ENCODE peak calls at places on chromosomes 13 and 19, in five cellular contexts. W is WTC11, U is A549, Y is GM12878, V is HepG2. T is an unnamed sample.

GRCh38 chr19:49264258-49264657 is 60.7 kb downstream of the SLC6A16 start:
- DNase-seq in W (no peak), U (no peak), Y (no peak), V (no peak), T (no peak)

GRCh38 chr13:55761986-55762385 is 1378.7 kb upstream of the PRR20A start:
- DNase-seq in W (no peak), U (no peak), Y (no peak), V (no peak), T (no peak)

GRCh38 chr19:51980116-51980736 is 6.4 kb downstream of the ZNF350 start:
- DNase-seq in W (no peak), U (no peak), Y (no peak), V (no peak), T (no peak)

GRCh38 chr13:94886191-94886590 is 173.8 kb upstream of the SOX21 start:
- DNase-seq in W (no peak), U (no peak), Y (no peak), V (no peak), T (no peak)

GRCh38 chr19:28633223-28634030 is 579.5 kb downstream of the UQCRFS1 start:
- DNase-seq in W (peak; percentile 73), U (no peak), Y (no peak), V (no peak), T (peak; percentile 83)

GRCh38 chr13:99971576-99972189 is at the start of gene ZIC5:
- DNase-seq in W (peak; percentile 94), U (peak; percentile 72), Y (no peak), V (no peak), T (no peak)

GRCh38 chr19:40255619-40256166 is 29.2 kb upstream of the CCNP start:
- DNase-seq in W (no peak), U (no peak), Y (no peak), V (peak; percentile 45), T (no peak)

GRCh38 chr13:70310720-70311119 is 202.5 kb upstream of the KLHL1 start:
- DNase-seq in W (peak; percentile 29), U (no peak), Y (no peak), V (peak; percentile 58), T (no peak)

GRCh38 chr13:74136089-74136658 is 2.0 kb upstream of the KLF12 start:
- DNase-seq in W (peak; percentile 35), U (no peak), Y (no peak), V (no peak), T (no peak)

GRCh38 chr13:30113531-30113930 is 193.8 kb downstream of the KATNAL1 start:
- DNase-seq in W (no peak), U (no peak), Y (no peak), V (no peak), T (peak; percentile 16)

GRCh38 chr19:42369433-42370067 is 20.5 kb downstream of the CNFN start:
- DNase-seq in W (no peak), U (no peak), Y (no peak), V (no peak), T (no peak)

GRCh38 chr19:46232468-46232867 is 2.9 kb downstream of the IGFL1 start:
- DNase-seq in W (no peak), U (no peak), Y (no peak), V (no peak), T (no peak)

GRCh38 chr19:51096473-51097165 is 11.6 kb downstream of the CTU1 start:
- DNase-seq in W (no peak), U (peak; percentile 60), Y (no peak), V (no peak), T (no peak)

GRCh38 chr19:5286465-5287029 is 54.1 kb downstream of the PTPRS start:
- DNase-seq in W (no peak), U (no peak), Y (no peak), V (no peak), T (no peak)

GRCh38 chr19:2661615-2662014 is 40.9 kb downstream of the GNG7 start:
- DNase-seq in W (peak; percentile 46), U (no peak), Y (no peak), V (no peak), T (no peak)

GRCh38 chr19:5891938-5892771 is 11.4 kb downstream of the NDUFA11 start:
- DNase-seq in W (peak; percentile 53), U (peak; percentile 33), Y (no peak), V (no peak), T (peak; percentile 60)

GRCh38 chr19:55482128-55482961 is 2.6 kb upstream of the NAT14 start:
- DNase-seq in W (no peak), U (no peak), Y (no peak), V (no peak), T (no peak)

GRCh38 chr13:21676611-21677021 is 5.7 kb downstream of the FGF9 start:
- DNase-seq in W (peak; percentile 77), U (no peak), Y (no peak), V (no peak), T (peak; percentile 10)

GRCh38 chr19:47107953-47108746 is 5.4 kb downstream of the ZC3H4 start:
- DNase-seq in W (no peak), U (no peak), Y (no peak), V (no peak), T (peak; percentile 15)

GRCh38 chr13:21852043-21852442 is 181.2 kb downstream of the FGF9 start:
- DNase-seq in W (no peak), U (no peak), Y (no peak), V (no peak), T (no peak)

GRCh38 chr19:42401365-42402303 is 11.5 kb upstream of the CNFN start:
- DNase-seq in W (peak; percentile 89), U (peak; percentile 96), Y (no peak), V (peak; percentile 49), T (peak; percentile 85)

GRCh38 chr19:35404879-35405622 is 34.2 kb downstream of the GPR42 start:
- DNase-seq in W (no peak), U (peak; percentile 66), Y (peak; percentile 95), V (peak; percentile 70), T (peak; percentile 63)

GRCh38 chr19:46019270-46019669 is 3.6 kb downstream of the PGLYRP1 start:
- DNase-seq in W (no peak), U (no peak), Y (no peak), V (no peak), T (no peak)

GRCh38 chr13:114071441-114071840 is 61.0 kb downstream of the RASA3 start:
- DNase-seq in W (no peak), U (no peak), Y (no peak), V (no peak), T (no peak)

GRCh38 chr19:18006895-18007604 is 920 bp upstream of the ARRDC2 start:
- DNase-seq in W (peak; percentile 88), U (peak; percentile 75), Y (no peak), V (peak; percentile 46), T (peak; percentile 79)

GRCh38 chr19:50328257-50329145 is 676 bp downstream of the KCNC3 start:
- DNase-seq in W (peak; percentile 49), U (no peak), Y (no peak), V (no peak), T (peak; percentile 35)

GRCh38 chr13:40206241-40207109 is 460.0 kb downstream of the FOXO1 start:
- DNase-seq in W (no peak), U (no peak), Y (peak; percentile 53), V (no peak), T (no peak)

GRCh38 chr19:494171-495046 is 1.9 kb upstream of the MADCAM1 start:
- DNase-seq in W (no peak), U (no peak), Y (no peak), V (no peak), T (no peak)
- TF ChIP-seq ESRRA in W (no peak), U (no peak), Y (no peak), V (no peak), T (no peak)

GRCh38 chr13:46086421-46086922 is 18.4 kb downstream of the CPB2 start:
- DNase-seq in W (no peak), U (no peak), Y (no peak), V (no peak), T (no peak)

GRCh38 chr13:46086985-46087384 is 17.8 kb downstream of the CPB2 start:
- DNase-seq in W (no peak), U (no peak), Y (no peak), V (no peak), T (no peak)

GRCh38 chr13:46087481-46087880 is 17.4 kb downstream of the CPB2 start:
- DNase-seq in W (no peak), U (no peak), Y (no peak), V (no peak), T (no peak)

GRCh38 chr13:46085737-46086136 is 19.1 kb downstream of the CPB2 start:
- DNase-seq in W (no peak), U (no peak), Y (no peak), V (no peak), T (no peak)

DNA sequence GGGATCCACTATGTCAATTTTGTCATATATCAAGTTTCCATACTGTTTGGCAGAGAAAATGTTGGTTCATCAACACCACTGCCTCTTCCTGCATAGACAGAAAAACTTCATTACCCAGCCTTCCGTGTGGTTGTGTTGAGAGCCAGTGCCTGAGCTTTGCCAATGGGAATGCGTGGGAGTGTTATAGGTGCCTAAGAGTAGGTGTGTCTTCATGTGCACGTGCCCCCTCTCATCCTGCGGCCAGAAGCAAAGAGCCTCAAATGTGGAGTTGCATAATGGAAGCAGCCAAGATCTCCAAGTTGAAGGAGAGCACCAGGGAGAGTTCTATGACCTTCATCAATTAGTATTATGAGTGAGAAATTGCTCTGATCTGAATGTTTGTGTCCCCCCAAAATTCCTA is 15.6 kb downstream of the CPB2 start:
- DNase-seq in W (no peak), U (no peak), Y (no peak), V (no peak), T (no peak)
- TF ChIP-seq ESRRA in W (no peak), U (no peak), Y (no peak), V (no peak), T (no peak)

GRCh38 chr13:98447881-98448641 is 128.8 kb downstream of the STK24 start:
- DNase-seq in W (peak; percentile 78), U (peak; percentile 38), Y (no peak), V (no peak), T (no peak)
- TF ChIP-seq ESRRA in W (no peak), U (no peak), Y (no peak), V (no peak), T (no peak)

GRCh38 chr13:23558675-23559536 is 11.3 kb upstream of the TNFRSF19 start:
- DNase-seq in W (no peak), U (peak; percentile 72), Y (no peak), V (peak; percentile 97), T (no peak)
- TF ChIP-seq ESRRA in W (no peak), U (no peak), Y (no peak), V (no peak), T (no peak)

DNA sequence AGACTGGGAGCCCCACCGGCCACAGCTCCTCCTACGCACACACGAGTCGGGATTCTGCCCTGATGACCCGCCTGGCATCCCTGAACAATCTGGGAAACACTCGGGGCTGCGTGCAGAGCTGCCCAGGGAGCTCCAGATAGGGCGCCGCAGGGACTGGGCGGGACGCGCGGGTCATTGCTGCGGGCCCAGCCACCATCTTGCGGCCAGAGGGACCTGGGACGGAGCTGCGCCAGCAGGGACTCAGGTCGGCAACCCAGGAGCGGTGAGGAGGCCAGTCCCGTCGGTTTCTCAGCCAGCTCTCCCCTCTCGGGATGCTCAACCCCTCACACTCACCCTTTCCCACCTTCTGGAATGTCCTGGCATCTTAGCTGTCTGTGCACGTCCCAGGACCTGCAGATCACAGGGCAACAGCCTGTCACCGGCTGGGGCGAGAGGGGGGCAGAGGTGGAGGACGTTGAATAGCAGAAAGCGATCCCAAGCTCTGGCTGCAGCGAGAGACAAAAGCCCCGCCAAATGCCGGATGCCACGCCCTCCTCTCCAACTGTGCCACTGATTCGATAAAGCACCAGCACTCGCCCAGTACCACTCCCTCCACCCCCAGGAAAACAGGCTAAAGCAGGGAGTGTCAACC is 20.4 kb upstream of the ZNF91 start:
- DNase-seq in W (peak; percentile 90), U (no peak), Y (no peak), V (no peak), T (no peak)
- TF ChIP-seq ESRRA in W (peak; percentile 66), U (no peak), Y (no peak), V (no peak), T (no peak)